ENCODE peak calls at places on chromosomes 7 and 10, in ten cellular contexts. One of them, this sample, is unnamed.

GRCh38 chr10:116787018-116787674 is 44.8 kb upstream of the HSPA12A start:
- DNase-seq in heart left ventricle: no peak
- DNase-seq in aorta: no peak
- DNase-seq in mucosa of descending colon: no peak
- DNase-seq in astrocyte: no peak
- DNase-seq in foreskin fibroblast: no peak
- DNase-seq in PC-3: no peak
- DNase-seq in HCT116: no peak
- DNase-seq in epithelial cell of esophagus: no peak
- DNase-seq in tibial artery: no peak
- DNase-seq in this sample: no peak

GRCh38 chr7:114916261-114916892 is 5.5 kb upstream of the MDFIC start:
- DNase-seq in heart left ventricle: no peak
- DNase-seq in aorta: no peak
- DNase-seq in mucosa of descending colon: no peak
- DNase-seq in astrocyte: no peak
- DNase-seq in foreskin fibroblast: no peak
- DNase-seq in PC-3: no peak
- DNase-seq in HCT116: no peak
- DNase-seq in epithelial cell of esophagus: no peak
- DNase-seq in tibial artery: no peak
- DNase-seq in this sample: no peak

GRCh38 chr10:78927257-78927995 is 141.3 kb upstream of the ZMIZ1 start:
- DNase-seq in heart left ventricle: no peak
- DNase-seq in aorta: no peak
- DNase-seq in mucosa of descending colon: no peak
- DNase-seq in astrocyte: no peak
- DNase-seq in foreskin fibroblast: no peak
- DNase-seq in PC-3: peak
- DNase-seq in HCT116: peak
- DNase-seq in epithelial cell of esophagus: peak
- DNase-seq in tibial artery: no peak
- DNase-seq in this sample: no peak

GRCh38 chr7:33632840-33633239 is 272.5 kb upstream of the BMPER start:
- DNase-seq in heart left ventricle: no peak
- DNase-seq in aorta: no peak
- DNase-seq in mucosa of descending colon: no peak
- DNase-seq in astrocyte: no peak
- DNase-seq in foreskin fibroblast: no peak
- DNase-seq in PC-3: no peak
- DNase-seq in HCT116: no peak
- DNase-seq in epithelial cell of esophagus: no peak
- DNase-seq in tibial artery: no peak
- DNase-seq in this sample: no peak

GRCh38 chr10:3955493-3955892 is 170.5 kb upstream of the KLF6 start:
- DNase-seq in heart left ventricle: no peak
- DNase-seq in aorta: no peak
- DNase-seq in mucosa of descending colon: no peak
- DNase-seq in astrocyte: no peak
- DNase-seq in foreskin fibroblast: no peak
- DNase-seq in PC-3: no peak
- DNase-seq in HCT116: no peak
- DNase-seq in epithelial cell of esophagus: no peak
- DNase-seq in tibial artery: no peak
- DNase-seq in this sample: peak

GRCh38 chr10:110220383-110220782 is 13.0 kb downstream of the MXI1 start:
- DNase-seq in heart left ventricle: peak
- DNase-seq in aorta: peak
- DNase-seq in mucosa of descending colon: no peak
- DNase-seq in astrocyte: no peak
- DNase-seq in foreskin fibroblast: no peak
- DNase-seq in PC-3: no peak
- DNase-seq in HCT116: no peak
- DNase-seq in epithelial cell of esophagus: no peak
- DNase-seq in tibial artery: peak
- DNase-seq in this sample: no peak

GRCh38 chr7:96179341-96179740 is 142.6 kb downstream of the SLC25A13 start:
- DNase-seq in heart left ventricle: no peak
- DNase-seq in aorta: no peak
- DNase-seq in mucosa of descending colon: no peak
- DNase-seq in astrocyte: no peak
- DNase-seq in foreskin fibroblast: peak
- DNase-seq in PC-3: no peak
- DNase-seq in HCT116: no peak
- DNase-seq in epithelial cell of esophagus: peak
- DNase-seq in tibial artery: no peak
- DNase-seq in this sample: no peak

GRCh38 chr7:51024867-51025266 is 242.2 kb upstream of the GRB10 start:
- DNase-seq in heart left ventricle: no peak
- DNase-seq in aorta: no peak
- DNase-seq in mucosa of descending colon: no peak
- DNase-seq in astrocyte: no peak
- DNase-seq in foreskin fibroblast: no peak
- DNase-seq in PC-3: no peak
- DNase-seq in HCT116: no peak
- DNase-seq in epithelial cell of esophagus: no peak
- DNase-seq in tibial artery: no peak
- DNase-seq in this sample: no peak

GRCh38 chr10:63286340-63286739 is 153.2 kb downstream of the NRBF2 start:
- DNase-seq in heart left ventricle: no peak
- DNase-seq in aorta: no peak
- DNase-seq in mucosa of descending colon: no peak
- DNase-seq in astrocyte: peak
- DNase-seq in foreskin fibroblast: peak
- DNase-seq in PC-3: no peak
- DNase-seq in HCT116: no peak
- DNase-seq in epithelial cell of esophagus: no peak
- DNase-seq in tibial artery: no peak
- DNase-seq in this sample: no peak

GRCh38 chr10:32244421-32245207 is 102.3 kb downstream of the EPC1 start:
- DNase-seq in heart left ventricle: no peak
- DNase-seq in aorta: no peak
- DNase-seq in mucosa of descending colon: no peak
- DNase-seq in astrocyte: no peak
- DNase-seq in foreskin fibroblast: no peak
- DNase-seq in PC-3: no peak
- DNase-seq in HCT116: no peak
- DNase-seq in epithelial cell of esophagus: no peak
- DNase-seq in tibial artery: no peak
- DNase-seq in this sample: no peak

GRCh38 chr7:151346180-151346769 is 4.7 kb downstream of the NUB1 start:
- DNase-seq in heart left ventricle: no peak
- DNase-seq in aorta: no peak
- DNase-seq in mucosa of descending colon: no peak
- DNase-seq in astrocyte: peak
- DNase-seq in foreskin fibroblast: no peak
- DNase-seq in PC-3: no peak
- DNase-seq in HCT116: no peak
- DNase-seq in epithelial cell of esophagus: no peak
- DNase-seq in tibial artery: no peak
- DNase-seq in this sample: no peak

GRCh38 chr7:22404421-22405023 is 47.6 kb upstream of the RAPGEF5 start:
- DNase-seq in heart left ventricle: no peak
- DNase-seq in aorta: no peak
- DNase-seq in mucosa of descending colon: no peak
- DNase-seq in astrocyte: no peak
- DNase-seq in foreskin fibroblast: no peak
- DNase-seq in PC-3: no peak
- DNase-seq in HCT116: no peak
- DNase-seq in epithelial cell of esophagus: no peak
- DNase-seq in tibial artery: no peak
- DNase-seq in this sample: no peak
- H3K4me3 ChIP-seq in heart left ventricle: no peak
- H3K4me3 ChIP-seq in aorta: no peak
- H3K4me3 ChIP-seq in mucosa of descending colon: no peak
- H3K4me3 ChIP-seq in astrocyte: no peak
- H3K4me3 ChIP-seq in foreskin fibroblast: no peak
- H3K4me3 ChIP-seq in PC-3: no peak
- H3K4me3 ChIP-seq in HCT116: no peak
- H3K4me3 ChIP-seq in epithelial cell of esophagus: no peak
- H3K4me3 ChIP-seq in tibial artery: no peak
- H3K4me3 ChIP-seq in this sample: no peak

DNA sequence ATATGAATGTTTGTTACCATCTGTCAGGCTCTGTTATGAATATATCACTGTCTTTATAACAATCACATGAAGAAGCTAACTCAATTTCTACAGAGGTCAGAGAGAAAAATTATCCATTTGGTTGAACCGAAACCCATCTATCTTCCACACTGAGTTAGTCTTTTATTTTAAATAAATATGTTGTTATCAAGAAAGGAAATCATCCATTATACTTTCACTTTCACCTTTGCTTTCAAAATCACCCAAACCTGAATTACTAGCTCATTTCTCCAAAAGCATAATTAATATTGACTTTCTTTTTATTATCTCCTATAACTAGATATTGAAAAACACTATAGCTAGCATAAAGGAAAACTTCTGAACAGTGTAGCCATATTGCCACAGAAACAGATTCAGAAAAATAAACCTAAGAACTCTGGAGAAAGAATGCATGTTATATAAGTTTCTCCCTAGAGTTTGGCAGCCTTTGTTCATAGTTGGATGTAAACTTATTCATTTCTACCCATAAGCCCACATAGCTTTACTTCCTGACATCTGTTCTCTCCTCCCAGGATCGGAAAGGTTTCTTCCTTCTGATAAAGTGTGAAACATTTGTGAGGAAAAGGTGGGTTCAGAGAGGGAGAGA is 66.0 kb downstream of the NPSR1 start:
- DNase-seq in heart left ventricle: no peak
- DNase-seq in aorta: no peak
- DNase-seq in mucosa of descending colon: no peak
- DNase-seq in astrocyte: no peak
- DNase-seq in foreskin fibroblast: no peak
- DNase-seq in PC-3: no peak
- DNase-seq in HCT116: no peak
- DNase-seq in epithelial cell of esophagus: no peak
- DNase-seq in tibial artery: no peak
- DNase-seq in this sample: no peak
- H3K4me3 ChIP-seq in heart left ventricle: no peak
- H3K4me3 ChIP-seq in aorta: no peak
- H3K4me3 ChIP-seq in mucosa of descending colon: no peak
- H3K4me3 ChIP-seq in astrocyte: no peak
- H3K4me3 ChIP-seq in foreskin fibroblast: no peak
- H3K4me3 ChIP-seq in PC-3: no peak
- H3K4me3 ChIP-seq in HCT116: no peak
- H3K4me3 ChIP-seq in epithelial cell of esophagus: no peak
- H3K4me3 ChIP-seq in tibial artery: no peak
- H3K4me3 ChIP-seq in this sample: no peak

GRCh38 chr7:24715661-24716479 is 41.4 kb downstream of the GSDME start:
- DNase-seq in heart left ventricle: no peak
- DNase-seq in aorta: no peak
- DNase-seq in mucosa of descending colon: no peak
- DNase-seq in astrocyte: peak
- DNase-seq in foreskin fibroblast: peak
- DNase-seq in PC-3: peak
- DNase-seq in HCT116: peak
- DNase-seq in epithelial cell of esophagus: peak
- DNase-seq in tibial artery: no peak
- DNase-seq in this sample: peak

GRCh38 chr7:24714676-24715010 is 42.6 kb downstream of the GSDME start:
- DNase-seq in heart left ventricle: no peak
- DNase-seq in aorta: no peak
- DNase-seq in mucosa of descending colon: no peak
- DNase-seq in astrocyte: no peak
- DNase-seq in foreskin fibroblast: no peak
- DNase-seq in PC-3: no peak
- DNase-seq in HCT116: no peak
- DNase-seq in epithelial cell of esophagus: no peak
- DNase-seq in tibial artery: no peak
- DNase-seq in this sample: peak

GRCh38 chr7:24716480-24717246 is 40.6 kb downstream of the GSDME start:
- DNase-seq in heart left ventricle: no peak
- DNase-seq in aorta: no peak
- DNase-seq in mucosa of descending colon: no peak
- DNase-seq in astrocyte: no peak
- DNase-seq in foreskin fibroblast: no peak
- DNase-seq in PC-3: no peak
- DNase-seq in HCT116: no peak
- DNase-seq in epithelial cell of esophagus: no peak
- DNase-seq in tibial artery: no peak
- DNase-seq in this sample: peak

GRCh38 chr7:24713850-24714675 is 43.2 kb downstream of the GSDME start:
- DNase-seq in heart left ventricle: no peak
- DNase-seq in aorta: no peak
- DNase-seq in mucosa of descending colon: no peak
- DNase-seq in astrocyte: no peak
- DNase-seq in foreskin fibroblast: no peak
- DNase-seq in PC-3: no peak
- DNase-seq in HCT116: no peak
- DNase-seq in epithelial cell of esophagus: no peak
- DNase-seq in tibial artery: no peak
- DNase-seq in this sample: peak

DNA sequence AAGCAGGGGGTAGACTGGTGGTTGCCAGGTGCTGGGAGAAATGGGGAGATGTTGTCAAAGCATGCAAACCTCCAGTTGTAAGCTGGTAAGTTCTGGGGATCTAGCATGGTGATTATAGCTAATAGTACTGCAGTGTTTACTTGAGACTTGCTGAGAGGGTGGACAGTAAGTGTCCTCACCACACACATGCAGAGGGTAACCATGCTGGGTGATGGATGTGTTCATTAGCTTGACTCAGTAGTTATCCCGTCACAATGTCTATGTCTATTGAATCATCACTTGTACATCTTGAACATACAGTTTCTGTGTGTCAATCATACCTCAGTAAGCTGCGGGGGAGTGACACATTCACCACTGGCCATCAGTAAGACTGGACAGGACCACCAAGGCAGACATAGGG is 42.1 kb downstream of the GSDME start:
- DNase-seq in heart left ventricle: no peak
- DNase-seq in aorta: no peak
- DNase-seq in mucosa of descending colon: no peak
- DNase-seq in astrocyte: no peak
- DNase-seq in foreskin fibroblast: no peak
- DNase-seq in PC-3: no peak
- DNase-seq in HCT116: no peak
- DNase-seq in epithelial cell of esophagus: no peak
- DNase-seq in tibial artery: no peak
- DNase-seq in this sample: peak
- H3K4me3 ChIP-seq in heart left ventricle: no peak
- H3K4me3 ChIP-seq in aorta: no peak
- H3K4me3 ChIP-seq in mucosa of descending colon: no peak
- H3K4me3 ChIP-seq in astrocyte: no peak
- H3K4me3 ChIP-seq in foreskin fibroblast: no peak
- H3K4me3 ChIP-seq in PC-3: no peak
- H3K4me3 ChIP-seq in HCT116: no peak
- H3K4me3 ChIP-seq in epithelial cell of esophagus: no peak
- H3K4me3 ChIP-seq in tibial artery: no peak
- H3K4me3 ChIP-seq in this sample: no peak

DNA sequence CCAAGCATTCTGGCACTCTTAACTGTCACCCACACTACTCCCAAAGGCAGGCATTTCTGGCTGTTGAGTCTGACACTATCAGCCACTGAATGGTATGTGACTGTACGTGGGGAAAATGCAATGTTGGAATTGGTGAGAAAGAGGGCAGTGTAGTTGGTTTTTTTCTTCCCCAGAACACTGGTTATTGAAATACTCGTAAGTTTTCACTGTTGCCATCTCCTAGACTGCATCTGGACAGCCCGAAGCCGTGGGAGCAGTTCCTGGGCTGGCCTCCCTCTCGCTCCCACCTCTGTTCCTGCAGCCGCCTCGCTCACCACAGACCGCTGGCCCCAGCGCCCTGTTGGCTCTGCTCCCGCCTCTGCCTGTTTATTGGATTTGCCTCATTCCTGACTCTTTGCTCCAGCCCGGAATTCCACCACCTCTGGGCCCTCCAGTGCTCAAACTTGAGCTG is 5.7 kb downstream of the PLCE1 start:
- DNase-seq in heart left ventricle: peak
- DNase-seq in aorta: peak
- DNase-seq in mucosa of descending colon: peak
- DNase-seq in astrocyte: peak
- DNase-seq in foreskin fibroblast: peak
- DNase-seq in PC-3: no peak
- DNase-seq in HCT116: no peak
- DNase-seq in epithelial cell of esophagus: no peak
- DNase-seq in tibial artery: peak
- DNase-seq in this sample: peak
- H3K4me3 ChIP-seq in heart left ventricle: no peak
- H3K4me3 ChIP-seq in aorta: no peak
- H3K4me3 ChIP-seq in mucosa of descending colon: no peak
- H3K4me3 ChIP-seq in astrocyte: no peak
- H3K4me3 ChIP-seq in foreskin fibroblast: no peak
- H3K4me3 ChIP-seq in PC-3: no peak
- H3K4me3 ChIP-seq in HCT116: no peak
- H3K4me3 ChIP-seq in epithelial cell of esophagus: no peak
- H3K4me3 ChIP-seq in tibial artery: peak
- H3K4me3 ChIP-seq in this sample: no peak

This sample was measured in H7.